ENCODE peak calls at places on chromosomes 3 and 15, in seven cellular contexts. B is ACHN; G is lower leg skin; I is germinal center; R is stimulated activated CD4-positive, alpha-beta T cell treated with anti-CD3 and anti-CD28 coated beads, TNF-alpha, amount 100 ng/mL, for 48 hours; N is psoas muscle; S is activated CD4-positive, alpha-beta T cell treated with anti-CD3 and anti-CD28 coated beads, Interleukin-2, amount 50 U/mL, for 24 hours. U is an unnamed sample.

GRCh38 chr3:117979466-117979865 is 1055.2 kb downstream of the IGSF11 start:
- DNase-seq in B (no peak), G (no peak), I (no peak), R (no peak), N (no peak), S (no peak), U (no peak)

GRCh38 chr3:160106905-160107861 is 118.0 kb upstream of the C3orf80 start:
- DNase-seq in B (no peak), G (no peak), I (no peak), R (no peak), N (no peak), S (no peak), U (no peak)

GRCh38 chr15:99703603-99704443 is 29.4 kb downstream of the LYSMD4 start:
- DNase-seq in B (peak), G (no peak), I (peak), R (no peak), N (no peak), S (no peak), U (no peak)

GRCh38 chr3:127671523-127672428 is 976 bp upstream of the ABTB1 start:
- DNase-seq in B (no peak), G (peak), I (peak), R (peak), N (peak), S (no peak), U (no peak)

GRCh38 chr3:16386536-16386935 is 121.5 kb downstream of the OXNAD1 start:
- DNase-seq in B (no peak), G (no peak), I (no peak), R (no peak), N (no peak), S (no peak), U (no peak)

GRCh38 chr3:156317457-156317856 is 197.1 kb downstream of the KCNAB1 start:
- DNase-seq in B (peak), G (no peak), I (no peak), R (no peak), N (no peak), S (no peak), U (no peak)

GRCh38 chr3:183513046-183513706 is 42.3 kb downstream of the KLHL6 start:
- DNase-seq in B (no peak), G (no peak), I (no peak), R (no peak), N (no peak), S (peak), U (no peak)

GRCh38 chr3:112966633-112967032 is 8.3 kb downstream of the CD200R1 start:
- DNase-seq in B (no peak), G (no peak), I (no peak), R (no peak), N (no peak), S (no peak), U (no peak)

GRCh38 chr15:73394782-73395181 is 26.0 kb upstream of the HCN4 start:
- DNase-seq in B (no peak), G (no peak), I (no peak), R (no peak), N (no peak), S (no peak), U (no peak)

GRCh38 chr3:151383111-151383510 is 1.4 kb downstream of the P2RY12 start:
- DNase-seq in B (no peak), G (no peak), I (no peak), R (no peak), N (no peak), S (no peak), U (no peak)

GRCh38 chr15:52858388-52859176 is 68.4 kb upstream of the ONECUT1 start:
- DNase-seq in B (no peak), G (no peak), I (no peak), R (no peak), N (no peak), S (no peak), U (no peak)

GRCh38 chr3:76096836-76097587 is 311.7 kb upstream of the ZNF717 start:
- DNase-seq in B (no peak), G (no peak), I (no peak), R (no peak), N (no peak), S (no peak), U (no peak)

GRCh38 chr15:55869660-55870059 is 123.8 kb downstream of the NEDD4 start:
- DNase-seq in B (no peak), G (no peak), I (no peak), R (no peak), N (no peak), S (no peak), U (no peak)

GRCh38 chr3:52175416-52176187 is 21.4 kb upstream of the POC1A start:
- DNase-seq in B (no peak), G (no peak), I (no peak), R (no peak), N (peak), S (no peak), U (no peak)

GRCh38 chr3:12750658-12751071 is 8.4 kb downstream of the TMEM40 start:
- DNase-seq in B (peak), G (no peak), I (no peak), R (peak), N (no peak), S (peak), U (peak)

U was measured in GOT3.